ENCODE peak calls at places on chromosomes 11 and 22, in seven cellular contexts. M is pancreas, W is AG10803, N is fibroblast of pulmonary artery, R is GM12865, L is Caco-2, E is OCI-LY7. F is an unnamed sample.

GRCh38 chr22:48711669-48712068 is 1116.0 kb downstream of the BRD1 start:
- DNase-seq in W (no peak), M (no peak), L (no peak), N (no peak), E (no peak), R (no peak), F (no peak)

GRCh38 chr11:8387693-8388092 is 124.0 kb upstream of the LMO1 start:
- DNase-seq in R (no peak), M (no peak), L (no peak), N (no peak), W (no peak), E (no peak), F (no peak)

GRCh38 chr22:48238966-48239365 is 1476.5 kb downstream of the TBC1D22A start:
- DNase-seq in E (no peak), N (no peak), W (no peak), M (no peak), L (no peak), R (no peak), F (no peak)

GRCh38 chr11:36362902-36363301 is 66.8 kb downstream of the PRR5L start:
- DNase-seq in E (no peak), M (no peak), N (peak), R (no peak), L (no peak), W (peak), F (peak)

GRCh38 chr11:88281317-88281712 is 56.2 kb downstream of the CTSC start:
- DNase-seq in R (no peak), N (peak), L (no peak), E (no peak), M (no peak), W (no peak), F (no peak)

GRCh38 chr11:75786101-75786736 is 17.6 kb downstream of the DGAT2 start:
- DNase-seq in R (no peak), W (no peak), M (peak), E (no peak), L (peak), N (no peak), F (no peak)

GRCh38 chr22:47574551-47574950 is 812.1 kb downstream of the TBC1D22A start:
- DNase-seq in N (no peak), R (no peak), E (no peak), L (no peak), W (no peak), M (no peak), F (no peak)

GRCh38 chr11:105723269-105723668 is 113.4 kb downstream of the GRIA4 start:
- DNase-seq in W (no peak), R (no peak), N (no peak), E (no peak), M (no peak), L (no peak), F (no peak)

GRCh38 chr11:597166-597725 is 18.5 kb downstream of the IRF7 start:
- DNase-seq in M (no peak), N (no peak), E (no peak), R (no peak), L (peak), W (no peak), F (no peak)

GRCh38 chr11:595400-595799 is 19.1 kb downstream of the PHRF1 start:
- DNase-seq in M (no peak), E (no peak), R (no peak), L (no peak), W (no peak), N (no peak), F (no peak)

GRCh38 chr11:598005-598680 is 17.6 kb downstream of the IRF7 start:
- DNase-seq in R (no peak), L (peak), E (no peak), M (no peak), W (no peak), N (no peak), F (no peak)

GRCh38 chr11:593347-593746 is 17.1 kb downstream of the PHRF1 start:
- DNase-seq in L (no peak), R (no peak), W (no peak), N (no peak), E (no peak), M (no peak), F (no peak)

DNA sequence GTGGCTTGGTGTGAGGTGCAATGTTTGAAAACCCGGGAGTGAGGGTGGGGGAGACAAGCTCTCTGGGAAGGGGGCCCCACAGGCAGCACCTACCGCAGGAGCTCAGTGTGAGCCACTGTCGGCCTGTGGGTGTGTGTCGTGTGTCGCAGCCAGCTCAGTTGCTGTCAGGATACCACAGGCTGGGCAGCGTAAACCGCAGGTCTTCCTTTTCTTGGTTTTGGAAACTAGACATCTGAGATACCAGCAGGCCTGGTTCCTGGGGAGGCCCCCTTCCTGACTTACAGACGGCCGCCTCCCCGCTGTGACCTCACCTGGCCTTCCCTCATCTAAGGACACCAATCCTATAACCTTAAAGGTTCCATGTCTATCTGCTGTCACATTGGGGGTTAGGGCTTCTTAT is 19.4 kb downstream of the IRF7 start:
- DNase-seq in M (no peak), L (no peak), W (no peak), N (no peak), E (no peak), R (no peak), F (no peak)
- H3K4me3 ChIP-seq in M (no peak), L (no peak), W (no peak), N (no peak), E (no peak), R (no peak), F (no peak)

GRCh38 chr22:46273432-46274148 is 5.8 kb downstream of the TTC38 start:
- DNase-seq in N (no peak), M (no peak), E (no peak), L (no peak), W (no peak), R (no peak), F (no peak)

GRCh38 chr22:46272762-46273431 is 5.1 kb downstream of the TTC38 start:
- DNase-seq in N (no peak), E (no peak), M (no peak), L (no peak), R (no peak), W (no peak), F (no peak)

GRCh38 chr22:46274381-46274780 is 6.6 kb downstream of the TTC38 start:
- DNase-seq in M (no peak), L (no peak), N (no peak), R (no peak), W (no peak), E (no peak), F (no peak)

GRCh38 chr22:46276563-46276962 is 8.8 kb downstream of the TTC38 start:
- DNase-seq in L (no peak), R (no peak), E (no peak), M (no peak), N (no peak), W (no peak), F (no peak)

DNA sequence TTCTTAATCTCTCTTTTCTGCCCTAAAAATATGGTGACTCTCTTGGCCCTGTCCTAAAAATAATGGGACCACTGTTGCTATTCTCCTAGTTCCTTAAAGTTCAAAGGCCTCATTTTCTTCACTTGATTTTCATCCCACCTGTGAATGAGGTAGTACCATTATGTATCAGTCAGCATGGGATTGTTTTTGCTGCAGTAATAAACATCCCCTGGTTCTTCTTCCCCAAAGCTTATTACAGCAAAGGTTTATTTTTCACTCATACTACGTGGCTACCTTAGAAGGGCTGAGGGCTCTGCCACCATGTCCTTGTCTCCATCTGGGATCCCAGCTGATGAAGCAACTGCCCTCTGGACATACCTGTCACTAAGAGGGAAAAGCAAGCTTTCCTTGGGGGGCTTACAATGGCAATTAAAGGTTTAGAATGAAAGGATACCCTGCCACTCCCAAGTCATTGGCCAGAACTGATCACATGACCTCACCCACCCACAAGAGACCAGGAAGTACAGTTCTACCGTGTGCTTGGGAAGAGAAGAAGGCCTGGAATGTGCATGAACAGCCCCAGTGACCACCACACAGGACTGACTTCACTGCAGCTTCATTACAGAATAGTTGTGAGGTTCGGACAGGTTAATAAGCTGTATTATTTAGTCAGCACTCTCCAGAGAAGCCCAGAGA is 7.8 kb downstream of the TTC38 start:
- DNase-seq in L (no peak), W (no peak), N (no peak), R (no peak), M (no peak), E (peak), F (no peak)
- TF ChIP-seq CTCF in L (no peak), W (no peak), N (no peak), R (no peak), M (no peak), E (no peak), F (no peak)

GRCh38 chr11:45921561-45922424 is 663 bp upstream of the LARGE2 start:
- DNase-seq in L (peak), R (no peak), W (no peak), N (no peak), E (peak), M (peak), F (no peak)
- H3K4me3 ChIP-seq in L (peak), R (no peak), W (no peak), N (no peak), E (peak), M (peak), F (no peak)

DNA sequence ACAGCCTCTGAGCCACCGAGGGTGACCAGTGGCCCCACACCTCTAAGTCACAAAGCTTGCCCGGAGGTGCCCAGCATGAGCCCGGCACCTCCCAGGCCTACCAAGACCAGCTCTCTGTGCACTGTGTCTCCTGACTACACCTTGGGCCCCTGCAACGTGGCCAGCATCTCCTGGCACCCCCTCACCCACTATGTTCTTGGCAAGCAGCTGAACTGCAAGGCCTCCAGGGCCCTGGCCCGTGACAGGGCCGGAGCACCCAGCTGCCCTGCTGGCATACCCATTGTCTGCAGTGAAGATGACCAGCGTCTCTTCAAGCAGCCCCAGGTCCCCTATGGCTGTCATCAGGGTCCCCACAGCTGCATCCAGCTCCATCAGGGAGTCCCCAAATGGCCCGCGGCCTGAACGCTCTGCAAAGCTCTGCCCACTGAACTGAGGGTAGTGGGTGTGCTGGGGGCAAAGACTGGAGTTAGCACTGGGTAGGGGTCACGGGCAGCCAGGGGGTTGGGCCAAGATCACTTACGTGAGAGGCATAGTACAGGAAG is 1.6 kb downstream of the ARSA start:
- DNase-seq in N (no peak), W (no peak), R (no peak), M (no peak), E (no peak), L (no peak), F (no peak)
- TF ChIP-seq CTCF in N (no peak), W (no peak), R (no peak), M (no peak), E (no peak), L (no peak), F (peak)

GRCh38 chr11:111976614-111977140 is 39.5 kb downstream of the DIXDC1 start:
- DNase-seq in E (no peak), N (no peak), R (no peak), L (no peak), M (no peak), W (no peak), F (no peak)
- H3K4me3 ChIP-seq in E (no peak), N (peak), R (no peak), L (no peak), M (no peak), W (peak), F (peak)

GRCh38 chr11:23021287-23021863 is 161.1 kb upstream of the CCDC179 start:
- DNase-seq in E (peak), R (peak), W (peak), L (no peak), N (peak), M (no peak), F (no peak)
- TF ChIP-seq CTCF in E (peak), R (peak), W (peak), L (peak), N (peak), M (peak), F (peak)